ENCODE peak calls at places on chromosome 10, in ten cellular contexts. Q, P, T, U, A, J, O, W, V and L are unnamed samples.

GRCh38 chr10:26367771-26368170 is 70.4 kb upstream of the APBB1IP start:
- DNase-seq in Q (no peak), P (no peak), T (peak), U (peak), A (no peak), J (no peak), O (peak), W (no peak), V (peak), L (peak)

GRCh38 chr10:34299105-34299611 is 515.9 kb downstream of the PARD3 start:
- DNase-seq in Q (no peak), P (no peak), T (peak), U (peak), A (no peak), J (no peak), O (no peak), W (no peak), V (no peak), L (no peak)

GRCh38 chr10:91253300-91253699 is 32.8 kb downstream of the PCGF5 start:
- DNase-seq in Q (no peak), P (no peak), T (no peak), U (no peak), A (no peak), J (no peak), O (no peak), W (no peak), V (no peak), L (no peak)

GRCh38 chr10:33193867-33194521 is 140.5 kb downstream of the NRP1 start:
- DNase-seq in Q (peak), P (peak), T (peak), U (peak), A (no peak), J (no peak), O (peak), W (peak), V (no peak), L (no peak)

GRCh38 chr10:119302591-119303253 is 95.4 kb downstream of the GRK5 start:
- DNase-seq in Q (no peak), P (no peak), T (no peak), U (no peak), A (no peak), J (no peak), O (no peak), W (no peak), V (no peak), L (no peak)

GRCh38 chr10:5488272-5489161 is 10.9 kb downstream of the CALML5 start:
- DNase-seq in Q (no peak), P (peak), T (no peak), U (no peak), A (no peak), J (no peak), O (no peak), W (peak), V (no peak), L (no peak)

GRCh38 chr10:83648184-83648583 is 491.1 kb upstream of the GHITM start:
- DNase-seq in Q (no peak), P (no peak), T (no peak), U (no peak), A (no peak), J (no peak), O (no peak), W (no peak), V (no peak), L (no peak)

GRCh38 chr10:97333601-97334369 is 744 bp downstream of the FRAT2 start:
- DNase-seq in Q (peak), P (peak), T (peak), U (peak), A (no peak), J (no peak), O (peak), W (peak), V (no peak), L (peak)

GRCh38 chr10:104981995-104982394 is 340.9 kb downstream of the SORCS3 start:
- DNase-seq in Q (no peak), P (no peak), T (no peak), U (no peak), A (no peak), J (no peak), O (no peak), W (no peak), V (no peak), L (no peak)

GRCh38 chr10:118447478-118447877 is 105.4 kb upstream of the FAM204A start:
- DNase-seq in Q (no peak), P (peak), T (peak), U (peak), A (peak), J (peak), O (no peak), W (peak), V (no peak), L (no peak)

GRCh38 chr10:48366261-48366660 is 59.8 kb downstream of the MAPK8 start:
- DNase-seq in Q (no peak), P (no peak), T (no peak), U (no peak), A (no peak), J (no peak), O (no peak), W (no peak), V (no peak), L (no peak)

GRCh38 chr10:66746711-66747110 is 179.1 kb upstream of the LRRTM3 start:
- DNase-seq in Q (no peak), P (no peak), T (peak), U (no peak), A (no peak), J (no peak), O (no peak), W (no peak), V (no peak), L (no peak)

GRCh38 chr10:66746246-66746645 is 179.6 kb upstream of the LRRTM3 start:
- DNase-seq in Q (no peak), P (no peak), T (no peak), U (no peak), A (no peak), J (no peak), O (no peak), W (no peak), V (no peak), L (no peak)

GRCh38 chr10:66747451-66747850 is 178.4 kb upstream of the LRRTM3 start:
- DNase-seq in Q (no peak), P (no peak), T (peak), U (peak), A (no peak), J (no peak), O (no peak), W (no peak), V (no peak), L (no peak)

GRCh38 chr10:66752714-66753113 is 173.1 kb upstream of the LRRTM3 start:
- DNase-seq in Q (no peak), P (no peak), T (peak), U (peak), A (no peak), J (no peak), O (no peak), W (no peak), V (no peak), L (no peak)

GRCh38 chr10:66748217-66748616 is 177.6 kb upstream of the LRRTM3 start:
- DNase-seq in Q (no peak), P (no peak), T (no peak), U (no peak), A (no peak), J (no peak), O (no peak), W (no peak), V (no peak), L (no peak)
- TF ChIP-seq CTCF in Q (no peak), P (no peak), T (no peak), U (peak), A (no peak), J (no peak), O (no peak), W (no peak), V (no peak), L (no peak)

DNA sequence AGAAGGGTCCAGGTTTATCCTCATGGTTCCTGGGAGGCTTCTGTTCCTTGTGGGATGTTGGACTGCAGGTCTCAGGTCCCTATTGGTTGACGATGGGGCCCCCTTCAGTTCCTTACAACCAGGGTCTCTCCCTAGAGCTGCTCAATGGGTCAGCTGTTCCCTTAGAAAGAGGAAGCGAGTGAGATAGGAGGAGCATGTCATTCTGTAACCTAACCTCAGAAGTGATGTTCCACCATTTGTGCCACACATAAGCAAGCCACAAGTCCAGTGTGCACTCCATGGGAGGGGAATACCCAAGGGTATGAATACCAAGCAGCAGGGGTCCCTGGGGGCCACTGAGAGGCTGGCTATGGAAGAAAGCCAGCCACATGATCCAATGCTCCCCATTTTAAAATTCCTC is 192.7 kb downstream of the GATA3 start:
- DNase-seq in Q (no peak), P (no peak), T (no peak), U (no peak), A (no peak), J (no peak), O (no peak), W (no peak), V (no peak), L (no peak)
- TF ChIP-seq CTCF in Q (no peak), P (no peak), T (no peak), U (no peak), A (no peak), J (no peak), O (no peak), W (no peak), V (no peak), L (no peak)

GRCh38 chr10:32163076-32163773 is 107.0 kb upstream of the KIF5B start:
- DNase-seq in Q (no peak), P (no peak), T (peak), U (peak), A (no peak), J (no peak), O (no peak), W (no peak), V (no peak), L (no peak)

GRCh38 chr10:32161586-32161985 is 105.4 kb upstream of the KIF5B start:
- DNase-seq in Q (no peak), P (no peak), T (no peak), U (peak), A (no peak), J (no peak), O (no peak), W (no peak), V (no peak), L (no peak)

GRCh38 chr10:32166365-32166764 is 110.1 kb upstream of the KIF5B start:
- DNase-seq in Q (no peak), P (no peak), T (no peak), U (no peak), A (no peak), J (no peak), O (no peak), W (no peak), V (no peak), L (no peak)

GRCh38 chr10:32160866-32161265 is 104.6 kb upstream of the KIF5B start:
- DNase-seq in Q (no peak), P (no peak), T (peak), U (no peak), A (no peak), J (no peak), O (no peak), W (no peak), V (no peak), L (no peak)

GRCh38 chr10:32163774-32164148 is 107.5 kb upstream of the KIF5B start:
- DNase-seq in Q (no peak), P (peak), T (no peak), U (no peak), A (no peak), J (no peak), O (no peak), W (peak), V (no peak), L (no peak)
- TF ChIP-seq CTCF in Q (no peak), P (no peak), T (no peak), U (no peak), A (no peak), J (no peak), O (no peak), W (no peak), V (no peak), L (no peak)

GRCh38 chr10:78772083-78772482 is 296.7 kb upstream of the ZMIZ1 start:
- DNase-seq in Q (peak), P (no peak), T (no peak), U (no peak), A (no peak), J (no peak), O (no peak), W (no peak), V (no peak), L (no peak)
- TF ChIP-seq CTCF in Q (no peak), P (no peak), T (no peak), U (no peak), A (no peak), J (no peak), O (no peak), W (no peak), V (no peak), L (no peak)

DNA sequence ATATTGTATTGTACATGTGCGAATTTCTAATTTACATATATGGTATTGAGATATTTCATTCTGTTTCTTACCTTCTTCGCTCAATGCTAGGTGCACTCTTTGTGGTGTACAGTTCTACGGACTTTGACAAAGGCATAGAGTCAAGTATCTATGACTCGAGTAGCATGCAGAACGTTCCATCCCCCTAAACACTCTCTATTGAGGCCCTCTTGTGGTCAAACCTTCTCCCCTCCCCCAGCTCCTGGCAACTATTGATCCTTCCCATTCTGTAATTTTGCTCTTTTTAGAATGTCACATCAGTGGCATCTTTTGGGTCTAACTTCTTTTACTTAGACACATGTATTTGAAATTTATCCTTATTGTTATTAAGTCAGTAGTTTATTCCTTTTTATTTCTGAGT is 30.7 kb upstream of the GDF10 start:
- DNase-seq in Q (no peak), P (no peak), T (no peak), U (no peak), A (no peak), J (no peak), O (peak), W (no peak), V (no peak), L (no peak)
- TF ChIP-seq CTCF in Q (no peak), P (no peak), T (no peak), U (no peak), A (no peak), J (peak), O (peak), W (no peak), V (peak), L (no peak)

GRCh38 chr10:44339218-44339617 is 45.7 kb downstream of the CXCL12 start:
- DNase-seq in Q (peak), P (no peak), T (no peak), U (peak), A (no peak), J (no peak), O (peak), W (no peak), V (no peak), L (no peak)
- TF ChIP-seq CTCF in Q (no peak), P (no peak), T (no peak), U (no peak), A (no peak), J (no peak), O (no peak), W (no peak), V (peak), L (no peak)

DNA sequence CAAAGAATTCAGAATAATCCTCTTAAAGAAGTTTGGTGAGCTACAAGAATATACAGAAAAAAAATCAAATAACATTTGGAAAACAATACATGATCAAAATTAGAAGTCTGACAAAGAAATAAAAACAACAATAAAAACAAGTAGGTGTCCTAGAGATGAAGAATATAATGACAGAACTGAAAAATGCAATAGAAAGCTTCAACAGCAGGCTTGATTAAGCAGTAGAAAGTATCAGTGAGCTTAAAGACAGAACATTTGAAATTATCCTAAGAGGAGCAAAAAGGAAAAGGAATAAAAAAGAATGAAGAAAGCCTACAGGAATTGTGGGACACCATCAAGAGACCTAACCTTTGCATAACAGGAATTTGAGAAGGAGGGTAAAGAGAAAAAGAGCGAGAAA is 238.8 kb downstream of the ZEB1 start:
- DNase-seq in Q (no peak), P (no peak), T (no peak), U (no peak), A (no peak), J (no peak), O (no peak), W (no peak), V (no peak), L (no peak)
- TF ChIP-seq CTCF in Q (no peak), P (no peak), T (no peak), U (no peak), A (no peak), J (no peak), O (no peak), W (no peak), V (no peak), L (no peak)

DNA sequence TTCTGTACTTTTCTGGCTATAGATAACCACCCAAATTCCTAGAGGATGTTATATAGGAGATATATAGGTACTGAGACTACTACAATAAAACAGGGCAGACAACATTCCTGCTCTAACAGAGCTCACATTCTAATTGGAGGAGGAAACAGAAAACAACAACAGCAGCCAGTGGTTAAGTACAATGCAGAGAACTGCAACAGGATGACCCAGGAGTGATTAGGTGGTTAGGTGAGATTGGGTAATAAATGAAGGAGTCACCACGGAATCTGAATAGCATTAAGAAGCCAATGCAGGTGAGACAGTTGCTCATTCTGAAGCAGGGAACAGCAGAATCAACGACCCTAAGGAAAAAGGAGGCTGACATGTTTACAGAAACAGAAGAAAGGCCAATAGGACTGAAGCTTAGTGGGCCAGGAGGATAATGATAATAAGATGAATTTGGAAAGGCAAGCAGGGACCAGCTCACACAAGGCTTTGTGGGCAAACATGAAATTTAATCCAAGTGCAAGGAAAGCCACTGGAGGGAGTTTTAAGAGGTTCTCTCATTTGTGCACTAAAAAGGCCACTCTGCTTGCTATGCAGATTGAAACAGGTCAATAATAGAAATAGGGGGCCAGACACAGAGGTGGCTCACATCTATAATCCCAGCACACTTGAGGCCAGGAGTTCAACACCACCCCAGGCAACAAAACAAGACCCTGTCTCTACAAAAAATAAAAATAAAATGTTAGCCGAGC is 16.9 kb upstream of the REEP3 start:
- DNase-seq in Q (no peak), P (no peak), T (no peak), U (no peak), A (no peak), J (no peak), O (no peak), W (no peak), V (no peak), L (no peak)
- TF ChIP-seq CTCF in Q (no peak), P (no peak), T (peak), U (no peak), A (no peak), J (no peak), O (no peak), W (no peak), V (no peak), L (no peak)

DNA sequence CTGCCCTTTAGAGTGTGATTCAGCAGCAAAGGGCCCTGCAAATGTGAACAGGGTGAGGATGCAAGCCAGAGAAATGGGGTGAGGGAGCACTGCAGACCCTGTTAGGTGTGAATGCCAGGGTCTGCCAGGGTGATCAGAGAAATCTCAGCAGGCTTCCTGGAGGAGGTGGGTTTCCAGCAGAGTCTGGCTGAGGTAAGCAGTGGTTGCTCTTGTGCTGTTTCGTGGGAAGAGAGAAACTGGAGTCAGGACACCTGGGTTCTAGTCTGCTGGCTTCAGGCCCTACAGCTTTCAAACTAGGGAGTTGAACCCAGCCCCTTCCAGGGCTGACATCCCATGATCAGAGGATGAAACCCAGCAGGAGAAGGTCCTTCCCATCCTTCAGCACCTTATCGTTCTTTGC is 116.7 kb downstream of the CDH23 start:
- DNase-seq in Q (no peak), P (no peak), T (no peak), U (no peak), A (no peak), J (no peak), O (no peak), W (no peak), V (no peak), L (no peak)
- TF ChIP-seq CTCF in Q (no peak), P (no peak), T (no peak), U (no peak), A (no peak), J (no peak), O (no peak), W (no peak), V (no peak), L (no peak)

DNA sequence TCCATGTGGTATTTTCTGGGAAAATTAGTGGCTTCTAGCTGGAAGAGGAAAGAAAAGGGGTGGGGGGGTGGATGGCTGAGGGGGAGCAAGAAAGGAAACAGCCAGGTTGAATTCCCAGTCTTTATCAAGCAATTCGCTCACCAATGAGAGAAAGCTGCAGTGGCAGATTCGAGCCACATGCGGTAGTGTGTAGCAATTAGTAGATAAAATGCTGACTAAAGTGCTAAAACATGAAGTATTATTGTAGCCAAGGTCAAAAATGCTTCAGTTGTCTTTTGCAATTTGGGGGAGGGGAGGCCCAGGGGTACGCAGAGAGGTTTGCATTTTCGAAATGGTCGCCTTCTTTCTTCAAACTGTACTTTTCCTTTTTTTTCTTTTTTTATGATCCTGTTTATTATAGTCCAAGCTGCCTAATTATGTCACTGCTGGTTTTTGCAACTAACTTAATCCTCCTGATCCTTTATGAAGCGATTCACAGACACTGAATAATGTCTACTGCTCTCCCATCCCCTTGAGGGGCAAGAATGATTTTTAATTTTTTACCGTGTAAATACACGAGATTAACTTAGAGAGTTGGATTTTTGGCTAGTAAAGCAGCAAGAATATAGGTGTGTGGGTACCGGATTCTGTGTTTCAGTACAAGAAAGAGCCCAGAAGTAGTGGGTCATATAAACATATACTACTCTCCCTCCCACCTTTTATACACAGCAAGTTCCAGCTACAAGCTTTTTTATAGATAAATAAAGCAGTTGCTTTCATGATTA is 3.6 kb upstream of the ARID5B start:
- DNase-seq in Q (peak), P (peak), T (peak), U (peak), A (no peak), J (peak), O (peak), W (peak), V (no peak), L (no peak)
- TF ChIP-seq CTCF in Q (peak), P (peak), T (peak), U (peak), A (peak), J (no peak), O (no peak), W (no peak), V (peak), L (no peak)